ENCODE peak calls at places on chromosomes 6 and 20, in six cellular contexts. F, S, U, X, Y and L are unnamed samples.

GRCh38 chr20:53336892-53337291 is 256.7 kb downstream of the ZNF217 start:
- ATAC-seq in Y (no peak), F (no peak), U (no peak), S (no peak), X (no peak), L (no peak)

GRCh38 chr6:150196942-150197745 is 54.3 kb downstream of the PPP1R14C start:
- ATAC-seq in U (peak; percentile 42), Y (peak; percentile 24), F (no peak), X (peak; percentile 26), S (no peak), L (no peak)

GRCh38 chr6:41877051-41877680 is 18.0 kb downstream of the USP49 start:
- ATAC-seq in S (no peak), F (no peak), X (no peak), Y (no peak), U (no peak), L (no peak)

GRCh38 chr20:443223-443793 is 19.0 kb downstream of the TBC1D20 start:
- ATAC-seq in F (no peak), S (no peak), Y (no peak), X (no peak), U (no peak), L (no peak)

GRCh38 chr6:16767765-16768514 is 6.7 kb upstream of the ATXN1 start:
- ATAC-seq in S (no peak), Y (no peak), X (no peak), U (no peak), F (no peak), L (no peak)

GRCh38 chr6:106794129-106794528 is 164.8 kb downstream of the QRSL1 start:
- ATAC-seq in X (no peak), S (no peak), F (no peak), Y (no peak), U (no peak), L (no peak)

GRCh38 chr20:10910535-10911239 is 236.9 kb upstream of the JAG1 start:
- ATAC-seq in S (no peak), X (no peak), U (peak; percentile 75), Y (peak; percentile 86), F (no peak), L (no peak)

GRCh38 chr6:149438855-149439254 is 38.8 kb downstream of the SUMO4 start:
- ATAC-seq in F (no peak), Y (no peak), S (no peak), U (no peak), X (no peak), L (peak; percentile 79)

GRCh38 chr20:57693002-57693582 is 16.7 kb downstream of the PMEPA1 start:
- ATAC-seq in F (no peak), X (no peak), S (no peak), U (no peak), Y (peak; percentile 52), L (no peak)

GRCh38 chr6:125363010-125363359 is 61.2 kb upstream of the HDDC2 start:
- ATAC-seq in S (no peak), Y (peak; percentile 61), X (peak; percentile 80), U (no peak), F (no peak), L (no peak)

GRCh38 chr20:49657118-49657901 is 56.4 kb downstream of the B4GALT5 start:
- ATAC-seq in S (no peak), Y (peak; percentile 46), X (peak; percentile 56), F (no peak), U (peak; percentile 41), L (peak; percentile 66)

GRCh38 chr6:9455794-9456193 is 959.1 kb downstream of the TFAP2A start:
- ATAC-seq in X (no peak), Y (no peak), S (no peak), F (no peak), U (no peak), L (no peak)

GRCh38 chr6:37987559-37987958 is 168.0 kb downstream of the ZFAND3 start:
- ATAC-seq in Y (no peak), U (no peak), S (no peak), F (no peak), X (no peak), L (no peak)

GRCh38 chr6:89580997-89581666 is 57.4 kb downstream of the LYRM2 start:
- ATAC-seq in U (no peak), X (no peak), Y (no peak), F (no peak), S (no peak), L (no peak)

GRCh38 chr6:71238351-71238750 is 50.3 kb upstream of the OGFRL1 start:
- ATAC-seq in X (no peak), S (no peak), Y (no peak), U (no peak), F (no peak), L (no peak)

GRCh38 chr20:5900908-5901307 is 49.4 kb downstream of the TRMT6 start:
- ATAC-seq in Y (no peak), U (no peak), X (no peak), S (no peak), F (no peak), L (peak; percentile 26)

GRCh38 chr6:209432-210103 is 82.7 kb upstream of the DUSP22 start:
- ATAC-seq in F (peak; percentile 92), Y (no peak), X (no peak), U (no peak), S (peak; percentile 58), L (peak; percentile 97)

GRCh38 chr6:35401514-35401913 is 50.6 kb upstream of the FANCE start:
- ATAC-seq in S (no peak), Y (no peak), U (no peak), X (no peak), F (no peak), L (no peak)

GRCh38 chr20:21702553-21703467 is 2.7 kb upstream of the PAX1 start:
- ATAC-seq in Y (peak; percentile 83), X (no peak), U (peak; percentile 59), F (no peak), S (peak; percentile 20), L (no peak)

GRCh38 chr6:167817729-167818128 is 9.0 kb upstream of the AFDN start:
- ATAC-seq in Y (no peak), S (no peak), F (no peak), U (no peak), X (no peak), L (peak; percentile 66)

GRCh38 chr20:20233041-20233514 is 134.8 kb upstream of the INSM1 start:
- ATAC-seq in Y (no peak), S (no peak), U (no peak), F (no peak), X (peak; percentile 77), L (no peak)

GRCh38 chr6:159761135-159761872 is 541 bp upstream of the ACAT2 start:
- ATAC-seq in F (no peak), S (no peak), U (no peak), X (no peak), Y (no peak), L (peak; percentile 1)

GRCh38 chr20:53706511-53707031 is 112.9 kb upstream of the ZNF217 start:
- ATAC-seq in X (no peak), U (peak; percentile 36), F (peak; percentile 62), S (peak; percentile 8), Y (no peak), L (peak; percentile 15)

GRCh38 chr6:143034689-143035334 is 25.9 kb upstream of the AIG1 start:
- ATAC-seq in S (no peak), X (no peak), F (no peak), Y (no peak), U (no peak), L (peak; percentile 46)